ENCODE peak calls at places on chromosomes 3 and 15, in six cellular contexts. G is activated naive CD4-positive, alpha-beta T cell treated with anti-CD3 and anti-CD28 coated beads, Interleukin-2, amount 10 ng/mL, durations not matched to agents 7 days and 5 days; Z is B cell; B is T-helper 2 cell; L is ELF-1; I is effector CD8-positive, alpha-beta T cell. Q is an unnamed sample.

GRCh38 chr3:124258057-124258500 is 266.2 kb upstream of the ROPN1 start:
- DNase-seq in Z (no peak), G (no peak), I (no peak), B (no peak), L (peak), Q (no peak)

GRCh38 chr3:192079098-192079497 is 618.1 kb downstream of the PYDC2 start:
- DNase-seq in G (no peak), Z (no peak), L (no peak), I (no peak), B (no peak), Q (no peak)

GRCh38 chr3:187777331-187778046 is 32.2 kb upstream of the BCL6 start:
- DNase-seq in B (no peak), I (no peak), G (peak), Z (peak), L (no peak), Q (no peak)

GRCh38 chr3:45244356-45244755 is 18.3 kb upstream of the TMEM158 start:
- DNase-seq in Z (no peak), G (no peak), B (no peak), I (no peak), L (no peak), Q (no peak)

GRCh38 chr3:114879059-114880031 is 267.7 kb downstream of the ZBTB20 start:
- DNase-seq in B (no peak), G (no peak), L (no peak), Z (no peak), I (no peak), Q (no peak)

GRCh38 chr3:39531681-39532080 is 64.2 kb downstream of the MOBP start:
- DNase-seq in Z (no peak), I (no peak), L (no peak), G (no peak), B (no peak), Q (no peak)

GRCh38 chr3:123272547-123272946 is 70.8 kb downstream of the SEC22A start:
- DNase-seq in G (no peak), Z (no peak), I (no peak), B (no peak), L (no peak), Q (no peak)

GRCh38 chr15:51097553-51098330 is 3.0 kb upstream of the TNFAIP8L3 start:
- DNase-seq in L (no peak), I (no peak), B (no peak), Z (no peak), G (no peak), Q (no peak)

GRCh38 chr3:39805650-39806049 is 3.8 kb upstream of the MYRIP start:
- DNase-seq in L (no peak), B (no peak), G (no peak), I (no peak), Z (no peak), Q (no peak)

GRCh38 chr3:71690222-71690821 is 34.9 kb downstream of the EIF4E3 start:
- DNase-seq in Z (no peak), G (no peak), L (peak), B (no peak), I (no peak), Q (no peak)

GRCh38 chr3:117811797-117812196 is 1102.2 kb downstream of the TUSC7 start:
- DNase-seq in B (no peak), L (no peak), G (no peak), I (no peak), Z (no peak), Q (no peak)

GRCh38 chr15:90557651-90558084 is 27.9 kb downstream of the CRTC3 start:
- DNase-seq in B (no peak), L (no peak), Z (no peak), I (no peak), G (no peak), Q (no peak)

GRCh38 chr15:54289590-54290136 is 311.4 kb downstream of the UNC13C start:
- DNase-seq in B (no peak), L (no peak), I (no peak), G (no peak), Z (no peak), Q (no peak)

Q was measured in activated CD4-positive, alpha-beta T cell treated with anti-CD3 and anti-CD28 coated beads for 24 hours.